ENCODE peak calls at places on chromosomes 7 and 10, in six cellular contexts. R, M, Z, L, H and A are unnamed samples.

GRCh38 chr7:25259487-25260243 is 31.4 kb upstream of the NPVF start:
- DNase-seq in M (peak), Z (peak), L (peak), R (peak), H (peak), A (peak)

GRCh38 chr7:148483941-148484340 is 106.6 kb upstream of the C7orf33 start:
- DNase-seq in H (no peak), R (no peak), Z (no peak), L (no peak), M (no peak), A (no peak)

GRCh38 chr10:24446739-24447138 is 237.8 kb downstream of the KIAA1217 start:
- DNase-seq in L (no peak), H (no peak), M (no peak), R (no peak), Z (peak), A (no peak)

GRCh38 chr7:90246184-90246583 is 1.2 kb downstream of the CFAP69 start:
- DNase-seq in M (no peak), R (no peak), L (no peak), Z (peak), H (no peak), A (peak)

GRCh38 chr7:101990811-101991418 is 173.5 kb downstream of the CUX1 start:
- DNase-seq in R (no peak), L (no peak), M (no peak), H (no peak), Z (no peak), A (no peak)

GRCh38 chr7:112207106-112207592 is 654 bp downstream of the ZNF277 start:
- DNase-seq in M (no peak), Z (peak), L (no peak), H (no peak), R (no peak), A (no peak)

GRCh38 chr10:11986593-11987216 is 55.9 kb downstream of the UPF2 start:
- DNase-seq in L (peak), Z (peak), R (peak), M (peak), H (peak), A (peak)

GRCh38 chr10:132187421-132188138 is 832 bp downstream of the DPYSL4 start:
- DNase-seq in H (no peak), R (no peak), M (no peak), Z (peak), L (no peak), A (peak)

GRCh38 chr7:157976406-157976805 is 611.2 kb downstream of the PTPRN2 start:
- DNase-seq in L (no peak), R (no peak), Z (no peak), H (no peak), M (no peak), A (no peak)

GRCh38 chr7:2607122-2607912 is 24.5 kb upstream of the TTYH3 start:
- DNase-seq in H (no peak), Z (peak), M (no peak), L (no peak), R (no peak), A (no peak)

GRCh38 chr7:111312966-111313365 is 222.0 kb downstream of the LRRN3 start:
- DNase-seq in H (no peak), R (no peak), M (no peak), Z (peak), L (peak), A (no peak)

GRCh38 chr10:29039659-29040309 is 249.1 kb upstream of the LYZL1 start:
- DNase-seq in Z (peak), R (no peak), M (peak), L (peak), H (no peak), A (no peak)

GRCh38 chr10:94413374-94413773 is 11.0 kb downstream of the TBC1D12 start:
- DNase-seq in R (no peak), M (no peak), L (no peak), Z (no peak), H (no peak), A (no peak)

GRCh38 chr10:37263304-37263703 is 137.9 kb downstream of the ANKRD30A start:
- DNase-seq in L (peak), M (no peak), R (no peak), Z (no peak), H (no peak), A (no peak)

GRCh38 chr10:55550241-55550640 is 749.2 kb upstream of the PCDH15 start:
- DNase-seq in L (no peak), R (no peak), H (no peak), Z (no peak), M (peak), A (no peak)

GRCh38 chr10:59631237-59631636 is 78.4 kb downstream of the SLC16A9 start:
- DNase-seq in M (no peak), Z (no peak), H (no peak), R (no peak), L (no peak), A (no peak)

GRCh38 chr10:79322616-79323566 is 24.4 kb upstream of the PPIF start:
- DNase-seq in M (peak), L (no peak), R (peak), Z (peak), H (no peak), A (peak)

GRCh38 chr7:29565982-29566746 is 2.5 kb downstream of the PRR15 start:
- DNase-seq in L (no peak), H (no peak), M (no peak), R (no peak), Z (peak), A (no peak)

GRCh38 chr7:39592586-39592985 is 26.4 kb downstream of the YAE1 start:
- DNase-seq in M (no peak), R (no peak), H (no peak), Z (peak), L (no peak), A (peak)

GRCh38 chr10:80471715-80472233 is 17.7 kb downstream of the TSPAN14 start:
- DNase-seq in L (no peak), Z (no peak), M (no peak), H (no peak), R (no peak), A (no peak)

GRCh38 chr7:8442814-8443304 is 9.4 kb downstream of the NXPH1 start:
- DNase-seq in Z (peak), R (peak), M (no peak), H (no peak), L (no peak), A (no peak)

GRCh38 chr10:67549390-67549789 is 146.6 kb downstream of the CTNNA3 start:
- DNase-seq in Z (no peak), H (no peak), L (no peak), R (no peak), M (no peak), A (no peak)

GRCh38 chr10:102235991-102236390 is 5.3 kb downstream of the PITX3 start:
- DNase-seq in M (no peak), R (no peak), L (no peak), H (no peak), Z (no peak), A (no peak)

GRCh38 chr10:124569623-124570470 is 108.2 kb downstream of the LHPP start:
- DNase-seq in L (no peak), Z (no peak), R (peak), H (no peak), M (no peak), A (no peak)

GRCh38 chr7:55157347-55158105 is 138.7 kb downstream of the EGFR start:
- DNase-seq in H (no peak), R (no peak), Z (no peak), L (no peak), M (no peak), A (no peak)

GRCh38 chr7:134427896-134428295 is 31.0 kb downstream of the AKR1B1 start:
- DNase-seq in L (no peak), H (no peak), Z (no peak), M (no peak), R (no peak), A (no peak)

GRCh38 chr7:68785036-68785435 is 813.2 kb upstream of the AUTS2 start:
- DNase-seq in Z (no peak), L (peak), R (no peak), M (no peak), H (no peak), A (no peak)

GRCh38 chr10:121994429-121994881 is 5.5 kb downstream of the TACC2 start:
- DNase-seq in H (no peak), Z (peak), R (no peak), L (no peak), M (no peak), A (no peak)

GRCh38 chr7:30144659-30145321 is 10.0 kb downstream of the MTURN start:
- DNase-seq in R (peak), M (no peak), L (no peak), H (no peak), Z (no peak), A (no peak)